ENCODE peak calls at places on chromosomes 6 and 20, in five cellular contexts. One of them, this sample, is unnamed.

GRCh38 chr6:100886078-100886477 is 4.9 kb upstream of the ASCC3 start:
- DNase-seq in mesenchymal stem cell: peak; percentile 32
- DNase-seq in cardiac muscle cell: peak; percentile 25
- DNase-seq in foreskin fibroblast: no peak
- DNase-seq in neural progenitor cell: no peak
- DNase-seq in this sample: no peak

GRCh38 chr6:106870069-106870468 is 104.5 kb downstream of the CD24 start:
- DNase-seq in mesenchymal stem cell: peak; percentile 29
- DNase-seq in cardiac muscle cell: peak; percentile 0
- DNase-seq in foreskin fibroblast: peak; percentile 29
- DNase-seq in neural progenitor cell: no peak
- DNase-seq in this sample: no peak

GRCh38 chr6:36089048-36089447 is 41.3 kb upstream of the MAPK13 start:
- DNase-seq in mesenchymal stem cell: no peak
- DNase-seq in cardiac muscle cell: no peak
- DNase-seq in foreskin fibroblast: no peak
- DNase-seq in neural progenitor cell: no peak
- DNase-seq in this sample: no peak

GRCh38 chr20:4014031-4014474 is 1.3 kb downstream of the RNF24 start:
- DNase-seq in mesenchymal stem cell: peak; percentile 86
- DNase-seq in cardiac muscle cell: peak; percentile 86
- DNase-seq in foreskin fibroblast: peak; percentile 72
- DNase-seq in neural progenitor cell: peak; percentile 55
- DNase-seq in this sample: peak; percentile 30

GRCh38 chr6:68572525-68572924 is 62.6 kb upstream of the ADGRB3 start:
- DNase-seq in mesenchymal stem cell: peak; percentile 6
- DNase-seq in cardiac muscle cell: peak; percentile 16
- DNase-seq in foreskin fibroblast: peak; percentile 5
- DNase-seq in neural progenitor cell: peak; percentile 63
- DNase-seq in this sample: no peak

GRCh38 chr20:16368645-16369292 is 204.5 kb downstream of the KIF16B start:
- DNase-seq in mesenchymal stem cell: peak; percentile 68
- DNase-seq in cardiac muscle cell: peak; percentile 5
- DNase-seq in foreskin fibroblast: peak; percentile 12
- DNase-seq in neural progenitor cell: no peak
- DNase-seq in this sample: no peak

GRCh38 chr6:139080255-139080920 is 51.8 kb downstream of the ABRACL start:
- DNase-seq in mesenchymal stem cell: no peak
- DNase-seq in cardiac muscle cell: no peak
- DNase-seq in foreskin fibroblast: peak; percentile 7
- DNase-seq in neural progenitor cell: no peak
- DNase-seq in this sample: no peak

GRCh38 chr6:144148891-144149290 is 1.4 kb upstream of the STX11 start:
- DNase-seq in mesenchymal stem cell: no peak
- DNase-seq in cardiac muscle cell: no peak
- DNase-seq in foreskin fibroblast: peak; percentile 36
- DNase-seq in neural progenitor cell: no peak
- DNase-seq in this sample: no peak

GRCh38 chr6:151391471-151392428 is at the start of gene ZBTB2:
- DNase-seq in mesenchymal stem cell: peak; percentile 92
- DNase-seq in cardiac muscle cell: peak; percentile 75
- DNase-seq in foreskin fibroblast: peak; percentile 64
- DNase-seq in neural progenitor cell: peak; percentile 91
- DNase-seq in this sample: peak; percentile 74

GRCh38 chr6:168376811-168377480 is 57.4 kb upstream of the DACT2 start:
- DNase-seq in mesenchymal stem cell: no peak
- DNase-seq in cardiac muscle cell: no peak
- DNase-seq in foreskin fibroblast: no peak
- DNase-seq in neural progenitor cell: no peak
- DNase-seq in this sample: no peak

GRCh38 chr6:44664716-44665115 is 277.2 kb downstream of the CDC5L start:
- DNase-seq in mesenchymal stem cell: peak; percentile 35
- DNase-seq in cardiac muscle cell: peak; percentile 54
- DNase-seq in foreskin fibroblast: no peak
- DNase-seq in neural progenitor cell: no peak
- DNase-seq in this sample: no peak

GRCh38 chr6:130900913-130901312 is 73.7 kb downstream of the SMLR1 start:
- DNase-seq in mesenchymal stem cell: peak; percentile 65
- DNase-seq in cardiac muscle cell: peak; percentile 72
- DNase-seq in foreskin fibroblast: peak; percentile 76
- DNase-seq in neural progenitor cell: no peak
- DNase-seq in this sample: no peak

GRCh38 chr6:110528051-110528929 is 51.9 kb upstream of the SLC22A16 start:
- DNase-seq in mesenchymal stem cell: peak; percentile 88
- DNase-seq in cardiac muscle cell: peak; percentile 78
- DNase-seq in foreskin fibroblast: peak; percentile 76
- DNase-seq in neural progenitor cell: peak; percentile 75
- DNase-seq in this sample: peak; percentile 79

GRCh38 chr6:93036835-93037234 is 382.5 kb downstream of the EPHA7 start:
- DNase-seq in mesenchymal stem cell: peak; percentile 50
- DNase-seq in cardiac muscle cell: peak; percentile 66
- DNase-seq in foreskin fibroblast: no peak
- DNase-seq in neural progenitor cell: peak; percentile 43
- DNase-seq in this sample: no peak

GRCh38 chr6:24777227-24777626 is 2.5 kb downstream of the GMNN start:
- DNase-seq in mesenchymal stem cell: no peak
- DNase-seq in cardiac muscle cell: no peak
- DNase-seq in foreskin fibroblast: no peak
- DNase-seq in neural progenitor cell: no peak
- DNase-seq in this sample: no peak

GRCh38 chr20:17228624-17229061 is 1.8 kb downstream of the PCSK2 start:
- DNase-seq in mesenchymal stem cell: no peak
- DNase-seq in cardiac muscle cell: no peak
- DNase-seq in foreskin fibroblast: no peak
- DNase-seq in neural progenitor cell: peak; percentile 53
- DNase-seq in this sample: no peak

GRCh38 chr20:38764563-38765355 is 16.5 kb downstream of the ACTR5 start:
- DNase-seq in mesenchymal stem cell: peak; percentile 83
- DNase-seq in cardiac muscle cell: peak; percentile 82
- DNase-seq in foreskin fibroblast: peak; percentile 90
- DNase-seq in neural progenitor cell: no peak
- DNase-seq in this sample: no peak

GRCh38 chr20:61615806-61616205 is 363.7 kb downstream of the CDH4 start:
- DNase-seq in mesenchymal stem cell: no peak
- DNase-seq in cardiac muscle cell: no peak
- DNase-seq in foreskin fibroblast: no peak
- DNase-seq in neural progenitor cell: no peak
- DNase-seq in this sample: no peak

GRCh38 chr20:17480696-17481095 is 50.5 kb downstream of the BFSP1 start:
- DNase-seq in mesenchymal stem cell: no peak
- DNase-seq in cardiac muscle cell: no peak
- DNase-seq in foreskin fibroblast: no peak
- DNase-seq in neural progenitor cell: no peak
- DNase-seq in this sample: no peak

GRCh38 chr20:9626357-9626756 is 112.0 kb downstream of the LAMP5 start:
- DNase-seq in mesenchymal stem cell: no peak
- DNase-seq in cardiac muscle cell: no peak
- DNase-seq in foreskin fibroblast: no peak
- DNase-seq in neural progenitor cell: no peak
- DNase-seq in this sample: no peak

GRCh38 chr6:151317206-151317994 is 74.0 kb downstream of the ZBTB2 start:
- DNase-seq in mesenchymal stem cell: peak; percentile 91
- DNase-seq in cardiac muscle cell: peak; percentile 70
- DNase-seq in foreskin fibroblast: peak; percentile 83
- DNase-seq in neural progenitor cell: no peak
- DNase-seq in this sample: no peak

GRCh38 chr6:36114798-36115408 is 15.4 kb upstream of the MAPK13 start:
- DNase-seq in mesenchymal stem cell: no peak
- DNase-seq in cardiac muscle cell: no peak
- DNase-seq in foreskin fibroblast: no peak
- DNase-seq in neural progenitor cell: no peak
- DNase-seq in this sample: no peak

GRCh38 chr6:169070506-169071176 is 183.0 kb downstream of the THBS2 start:
- DNase-seq in mesenchymal stem cell: peak; percentile 89
- DNase-seq in cardiac muscle cell: peak; percentile 98
- DNase-seq in foreskin fibroblast: peak; percentile 100
- DNase-seq in neural progenitor cell: no peak
- DNase-seq in this sample: no peak

GRCh38 chr6:147774856-147775255 is 266.4 kb downstream of the SAMD5 start:
- DNase-seq in mesenchymal stem cell: no peak
- DNase-seq in cardiac muscle cell: peak; percentile 7
- DNase-seq in foreskin fibroblast: no peak
- DNase-seq in neural progenitor cell: peak; percentile 48
- DNase-seq in this sample: no peak

GRCh38 chr20:12775041-12775440 is 233.7 kb upstream of the SPTLC3 start:
- DNase-seq in mesenchymal stem cell: no peak
- DNase-seq in cardiac muscle cell: no peak
- DNase-seq in foreskin fibroblast: no peak
- DNase-seq in neural progenitor cell: no peak
- DNase-seq in this sample: no peak

GRCh38 chr6:131694832-131695426 is 6.3 kb downstream of the OR2A4 start:
- DNase-seq in mesenchymal stem cell: peak; percentile 72
- DNase-seq in cardiac muscle cell: peak; percentile 78
- DNase-seq in foreskin fibroblast: peak; percentile 63
- DNase-seq in neural progenitor cell: peak; percentile 88
- DNase-seq in this sample: no peak

GRCh38 chr20:58433759-58434158 is 44.7 kb downstream of the VAPB start:
- DNase-seq in mesenchymal stem cell: peak; percentile 83
- DNase-seq in cardiac muscle cell: peak; percentile 83
- DNase-seq in foreskin fibroblast: peak; percentile 74
- DNase-seq in neural progenitor cell: no peak
- DNase-seq in this sample: no peak

GRCh38 chr6:25016311-25016710 is 80.6 kb upstream of the RIPOR2 start:
- DNase-seq in mesenchymal stem cell: peak; percentile 57
- DNase-seq in cardiac muscle cell: no peak
- DNase-seq in foreskin fibroblast: no peak
- DNase-seq in neural progenitor cell: no peak
- DNase-seq in this sample: no peak

GRCh38 chr6:35052694-35053565 is 88.2 kb downstream of the TCP11 start:
- DNase-seq in mesenchymal stem cell: peak; percentile 75
- DNase-seq in cardiac muscle cell: no peak
- DNase-seq in foreskin fibroblast: peak; percentile 65
- DNase-seq in neural progenitor cell: peak; percentile 70
- DNase-seq in this sample: no peak

GRCh38 chr6:152846825-152847224 is 96.2 kb downstream of the VIP start:
- DNase-seq in mesenchymal stem cell: no peak
- DNase-seq in cardiac muscle cell: no peak
- DNase-seq in foreskin fibroblast: no peak
- DNase-seq in neural progenitor cell: peak; percentile 17
- DNase-seq in this sample: peak; percentile 2

DNA sequence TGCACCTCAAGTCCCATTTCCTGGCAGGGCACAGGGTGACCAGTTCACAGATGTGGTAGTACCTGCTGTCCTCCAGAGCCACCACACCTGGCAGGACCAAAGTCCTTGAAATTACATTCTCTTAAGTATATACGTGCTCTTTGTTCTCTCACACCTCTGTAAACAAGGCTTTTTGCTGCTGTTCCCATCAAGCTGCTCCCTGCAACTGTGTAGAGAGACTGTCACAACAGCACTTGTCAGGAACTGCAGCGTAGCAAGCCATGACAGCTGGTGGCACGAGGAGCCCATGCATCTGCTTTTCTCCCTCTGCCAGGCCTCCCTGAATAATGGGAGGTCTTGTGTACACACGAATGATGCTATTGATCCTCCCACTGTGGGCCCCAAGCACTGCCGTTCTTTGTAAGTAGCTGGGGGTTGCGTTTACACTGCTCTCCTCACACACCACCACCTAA is 431.8 kb downstream of the CD83 start:
- DNase-seq in mesenchymal stem cell: no peak
- DNase-seq in cardiac muscle cell: no peak
- DNase-seq in foreskin fibroblast: no peak
- DNase-seq in neural progenitor cell: peak; percentile 50
- DNase-seq in this sample: no peak
- H3K4me3 ChIP-seq in mesenchymal stem cell: no peak overlapping the region
- H3K4me3 ChIP-seq in cardiac muscle cell: no peak overlapping the region
- H3K4me3 ChIP-seq in foreskin fibroblast: no peak overlapping the region
- H3K4me3 ChIP-seq in neural progenitor cell: no peak overlapping the region
- H3K4me3 ChIP-seq in this sample: no peak overlapping the region

GRCh38 chr6:31535538-31536324 is 6.1 kb downstream of the DDX39B start:
- DNase-seq in mesenchymal stem cell: no peak
- DNase-seq in cardiac muscle cell: no peak
- DNase-seq in foreskin fibroblast: no peak
- DNase-seq in neural progenitor cell: no peak
- DNase-seq in this sample: no peak

GRCh38 chr6:31540640-31541039 is 1.2 kb downstream of the DDX39B start:
- DNase-seq in mesenchymal stem cell: no peak
- DNase-seq in cardiac muscle cell: no peak
- DNase-seq in foreskin fibroblast: no peak
- DNase-seq in neural progenitor cell: no peak
- DNase-seq in this sample: no peak

GRCh38 chr6:31541658-31542521 is at the start of gene DDX39B:
- DNase-seq in mesenchymal stem cell: peak; percentile 98
- DNase-seq in cardiac muscle cell: peak; percentile 98
- DNase-seq in foreskin fibroblast: peak; percentile 95
- DNase-seq in neural progenitor cell: peak; percentile 98
- DNase-seq in this sample: peak; percentile 98

GRCh38 chr6:31541059-31541657 is 645 bp downstream of the DDX39B start:
- DNase-seq in mesenchymal stem cell: peak; percentile 64
- DNase-seq in cardiac muscle cell: peak; percentile 76
- DNase-seq in foreskin fibroblast: peak; percentile 42
- DNase-seq in neural progenitor cell: peak; percentile 53
- DNase-seq in this sample: peak; percentile 93

GRCh38 chr6:31538805-31539400 is 2.9 kb downstream of the DDX39B start:
- DNase-seq in mesenchymal stem cell: no peak
- DNase-seq in cardiac muscle cell: no peak
- DNase-seq in foreskin fibroblast: no peak
- DNase-seq in neural progenitor cell: no peak
- DNase-seq in this sample: no peak
- H3K4me3 ChIP-seq in mesenchymal stem cell: no peak overlapping the region
- H3K4me3 ChIP-seq in cardiac muscle cell: no peak overlapping the region
- H3K4me3 ChIP-seq in foreskin fibroblast: peak overlapping the region; percentile 79
- H3K4me3 ChIP-seq in neural progenitor cell: peak overlapping the region; percentile 96
- H3K4me3 ChIP-seq in this sample: peak overlapping the region; percentile 98

GRCh38 chr6:29552512-29553051 is 7.0 kb downstream of the UBD start:
- DNase-seq in mesenchymal stem cell: peak; percentile 77
- DNase-seq in cardiac muscle cell: peak; percentile 79
- DNase-seq in foreskin fibroblast: peak; percentile 49
- DNase-seq in neural progenitor cell: peak; percentile 35
- DNase-seq in this sample: peak; percentile 64
- H3K4me3 ChIP-seq in mesenchymal stem cell: no peak overlapping the region
- H3K4me3 ChIP-seq in cardiac muscle cell: no peak overlapping the region
- H3K4me3 ChIP-seq in foreskin fibroblast: no peak overlapping the region
- H3K4me3 ChIP-seq in neural progenitor cell: peak overlapping the region; percentile 49
- H3K4me3 ChIP-seq in this sample: peak overlapping the region; percentile 56

GRCh38 chr6:125611573-125612399 is 137.6 kb upstream of the HEY2 start:
- DNase-seq in mesenchymal stem cell: peak; percentile 6
- DNase-seq in cardiac muscle cell: peak; percentile 59
- DNase-seq in foreskin fibroblast: no peak
- DNase-seq in neural progenitor cell: peak; percentile 74
- DNase-seq in this sample: no peak
- H3K4me3 ChIP-seq in mesenchymal stem cell: no peak overlapping the region
- H3K4me3 ChIP-seq in cardiac muscle cell: no peak overlapping the region
- H3K4me3 ChIP-seq in foreskin fibroblast: no peak overlapping the region
- H3K4me3 ChIP-seq in neural progenitor cell: peak overlapping the region; percentile 34
- H3K4me3 ChIP-seq in this sample: no peak overlapping the region

GRCh38 chr6:41577865-41578713 is 31.9 kb downstream of the FOXP4 start:
- DNase-seq in mesenchymal stem cell: peak; percentile 70
- DNase-seq in cardiac muscle cell: peak; percentile 48
- DNase-seq in foreskin fibroblast: no peak
- DNase-seq in neural progenitor cell: peak; percentile 88
- DNase-seq in this sample: no peak
- H3K4me3 ChIP-seq in mesenchymal stem cell: no peak overlapping the region
- H3K4me3 ChIP-seq in cardiac muscle cell: no peak overlapping the region
- H3K4me3 ChIP-seq in foreskin fibroblast: no peak overlapping the region
- H3K4me3 ChIP-seq in neural progenitor cell: peak overlapping the region; percentile 27
- H3K4me3 ChIP-seq in this sample: no peak overlapping the region

This sample was measured in CD4-positive, CD25-positive, alpha-beta regulatory T cell.